ENCODE peak calls at places on chromosome 9, in seven cellular contexts. W is stimulated activated CD4-positive, alpha-beta T cell treated with anti-CD3 and anti-CD28 coated beads, Interleukin-15, amount 100 ng/mL, for 1 hour; Z is HuH-7; J is astrocyte of the spinal cord; I is nephron progenitor cell; N is smooth muscle cell of the brain vasculature; L is EL. D is an unnamed sample.

GRCh38 chr9:120877276-120878034 is 467 bp upstream of the PHF19 start:
- DNase-seq in W (peak), Z (peak), N (no peak), I (peak), J (peak), L (peak), D (peak)

GRCh38 chr9:134364391-134365114 is 38.3 kb downstream of the RXRA start:
- DNase-seq in I (no peak), J (no peak), N (no peak), L (no peak), W (no peak), Z (peak), D (no peak)

GRCh38 chr9:121958530-121958929 is 134.6 kb downstream of the TTLL11 start:
- DNase-seq in I (no peak), W (no peak), Z (no peak), L (peak), N (no peak), J (no peak), D (no peak)

GRCh38 chr9:21904776-21905175 is 89.4 kb downstream of the CDKN2A start:
- DNase-seq in J (peak), W (no peak), L (peak), Z (no peak), N (no peak), I (no peak), D (no peak)

GRCh38 chr9:129840024-129840423 is 4.8 kb downstream of the USP20 start:
- DNase-seq in W (no peak), L (no peak), Z (no peak), J (no peak), N (no peak), I (no peak), D (no peak)

GRCh38 chr9:113876806-113877236 is 712 bp downstream of the ZNF618 start:
- DNase-seq in L (no peak), Z (no peak), I (no peak), J (peak), N (no peak), W (no peak), D (no peak)

GRCh38 chr9:105842023-105842644 is 147.8 kb downstream of the TMEM38B start:
- DNase-seq in I (peak), N (no peak), J (peak), Z (peak), L (peak), W (no peak), D (no peak)

GRCh38 chr9:13665418-13666066 is 386.1 kb upstream of the MPDZ start:
- DNase-seq in L (peak), Z (peak), N (no peak), J (peak), W (no peak), I (no peak), D (no peak)

GRCh38 chr9:95516221-95516735 is 493 bp downstream of the PTCH1 start:
- DNase-seq in L (no peak), J (no peak), N (no peak), I (peak), W (no peak), Z (no peak), D (no peak)

GRCh38 chr9:137390553-137391410 is 32.2 kb downstream of the EXD3 start:
- DNase-seq in I (no peak), N (no peak), W (no peak), Z (no peak), J (no peak), L (no peak), D (no peak)

GRCh38 chr9:137138058-137138697 is 776 bp upstream of the GRIN1 start:
- DNase-seq in J (no peak), W (no peak), N (no peak), L (no peak), I (no peak), Z (no peak), D (no peak)

GRCh38 chr9:131179561-131180219 is 54.3 kb downstream of the NUP214 start:
- DNase-seq in W (no peak), L (peak), I (no peak), Z (no peak), J (peak), N (no peak), D (no peak)

GRCh38 chr9:70602364-70603019 is 188.0 kb upstream of the KLF9 start:
- DNase-seq in J (peak), N (peak), I (peak), L (peak), W (peak), Z (peak), D (no peak)

GRCh38 chr9:21381752-21382339 is 3.4 kb downstream of the IFNA2 start:
- DNase-seq in N (no peak), J (no peak), W (no peak), Z (no peak), I (no peak), L (no peak), D (no peak)

GRCh38 chr9:38065369-38066075 is 3.5 kb downstream of the SHB start:
- DNase-seq in W (no peak), I (no peak), L (no peak), J (no peak), N (no peak), Z (no peak), D (no peak)

GRCh38 chr9:136117291-136118060 is 1.2 kb downstream of the TMEM250 start:
- DNase-seq in J (no peak), L (peak), I (no peak), W (no peak), Z (no peak), N (no peak), D (no peak)

GRCh38 chr9:86288501-86288900 is 6.2 kb upstream of the ISCA1 start:
- DNase-seq in I (no peak), L (no peak), N (no peak), W (no peak), Z (no peak), J (no peak), D (no peak)

GRCh38 chr9:75087279-75087823 is 604 bp downstream of the NMRK1 start:
- DNase-seq in J (peak), Z (no peak), N (no peak), L (peak), I (peak), W (no peak), D (peak)

GRCh38 chr9:19533373-19533772 is 124.6 kb downstream of the ACER2 start:
- DNase-seq in Z (no peak), J (no peak), W (no peak), N (no peak), I (no peak), L (peak), D (no peak)

GRCh38 chr9:109171926-109172325 is 4.9 kb upstream of the FRRS1L start:
- DNase-seq in N (no peak), W (no peak), Z (no peak), J (peak), L (peak), I (no peak), D (no peak)

GRCh38 chr9:129058965-129059795 is 21.7 kb upstream of the DOLPP1 start:
- DNase-seq in W (no peak), J (no peak), I (no peak), N (no peak), L (peak), Z (no peak), D (no peak)

GRCh38 chr9:745761-746414 is 95.6 kb upstream of the DMRT1 start:
- DNase-seq in Z (no peak), J (no peak), W (no peak), I (no peak), L (no peak), N (no peak), D (no peak)

GRCh38 chr9:77956555-77956954 is 75.1 kb downstream of the GNAQ start:
- DNase-seq in I (no peak), Z (no peak), N (no peak), J (no peak), W (no peak), L (no peak), D (no peak)

GRCh38 chr9:35385042-35385441 is 104.9 kb upstream of the RUSC2 start:
- DNase-seq in Z (no peak), J (peak), N (peak), I (no peak), L (peak), W (no peak), D (no peak)

GRCh38 chr9:134028575-134029247 is 3.4 kb downstream of the BRD3OS start:
- DNase-seq in I (no peak), N (no peak), Z (no peak), W (no peak), L (no peak), J (no peak), D (no peak)

GRCh38 chr9:108119530-108120113 is 630.1 kb upstream of the KLF4 start:
- DNase-seq in Z (no peak), I (no peak), L (no peak), N (no peak), W (no peak), J (no peak), D (no peak)

GRCh38 chr9:107137495-107138202 is 145.4 kb upstream of the RAD23B start:
- DNase-seq in N (no peak), I (no peak), Z (peak), L (peak), J (peak), W (no peak), D (peak)

GRCh38 chr9:135944444-135945252 is 16.5 kb downstream of the UBAC1 start:
- DNase-seq in W (no peak), J (no peak), I (no peak), N (no peak), Z (no peak), L (no peak), D (no peak)

GRCh38 chr9:27532046-27532445 is 2.4 kb upstream of the MOB3B start:
- DNase-seq in I (no peak), N (no peak), Z (no peak), W (no peak), J (no peak), L (no peak), D (no peak)

GRCh38 chr9:42386477-42386876 is 203.0 kb downstream of the SPATA31A6 start:
- DNase-seq in L (no peak), I (no peak), W (no peak), J (no peak), Z (no peak), N (no peak), D (no peak)

GRCh38 chr9:81687521-81688261 is 1.7 kb downstream of the TLE1 start:
- DNase-seq in L (peak), N (no peak), W (no peak), Z (no peak), J (peak), I (peak), D (no peak)

GRCh38 chr9:71760901-71761300 is 7.4 kb downstream of the CEMIP2 start:
- DNase-seq in I (peak), N (no peak), W (no peak), L (no peak), J (no peak), Z (no peak), D (no peak)

GRCh38 chr9:136026266-136026942 is 65.2 kb upstream of the UBAC1 start:
- DNase-seq in W (no peak), J (no peak), N (no peak), Z (no peak), L (no peak), I (no peak), D (no peak)

D was measured in naive thymus-derived CD8-positive, alpha-beta T cell.